ENCODE peak calls at places on chromosomes 13 and 19, in four cellular contexts. L is HepG2, K is K562, H is GM12878. F is an unnamed sample.

GRCh38 chr13:49791753-49792549 is 531 bp downstream of the KPNA3 start:
- DNase-seq in L (no peak), K (peak), H (no peak), F (peak)

GRCh38 chr13:41028051-41028450 is 8.9 kb upstream of the ELF1 start:
- DNase-seq in L (no peak), K (no peak), H (no peak), F (no peak)

GRCh38 chr13:110305001-110305400 is 2.0 kb downstream of the COL4A1 start:
- DNase-seq in L (no peak), K (no peak), H (no peak), F (no peak)

GRCh38 chr19:3179739-3180293 is 1.2 kb downstream of the S1PR4 start:
- DNase-seq in L (no peak), K (no peak), H (no peak), F (no peak)

GRCh38 chr13:89066868-89067466 is 1395.8 kb downstream of the SLITRK5 start:
- DNase-seq in L (peak), K (no peak), H (no peak), F (peak)

GRCh38 chr13:71661921-71662320 is 205.1 kb downstream of the DACH1 start:
- DNase-seq in L (no peak), K (no peak), H (no peak), F (no peak)

GRCh38 chr19:16025108-16026101 is 50.9 kb upstream of the TPM4 start:
- DNase-seq in L (peak), K (peak), H (no peak), F (peak)

GRCh38 chr13:111534646-111535461 is 214.4 kb downstream of the TEX29 start:
- DNase-seq in L (no peak), K (no peak), H (no peak), F (no peak)

GRCh38 chr19:35484637-35485036 is 5.6 kb downstream of the KRTDAP start:
- DNase-seq in L (no peak), K (no peak), H (peak), F (no peak)

GRCh38 chr13:72536668-72537399 is 190.6 kb downstream of the MZT1 start:
- DNase-seq in L (peak), K (no peak), H (no peak), F (no peak)

GRCh38 chr19:54023191-54023590 is 31.8 kb downstream of the CACNG6 start:
- DNase-seq in L (no peak), K (no peak), H (no peak), F (no peak)

GRCh38 chr19:918481-919156 is 1.5 kb downstream of the KISS1R start:
- DNase-seq in L (no peak), K (no peak), H (no peak), F (peak)

GRCh38 chr19:3358919-3359849 is 7.2 kb upstream of the NFIC start:
- DNase-seq in L (no peak), K (peak), H (no peak), F (no peak)

GRCh38 chr19:52527954-52528326 is 472 bp downstream of the ZNF808 start:
- DNase-seq in L (no peak), K (peak), H (no peak), F (peak)

GRCh38 chr19:39474139-39474620 is 6.5 kb upstream of the TIMM50 start:
- DNase-seq in L (peak), K (peak), H (no peak), F (peak)

DNA sequence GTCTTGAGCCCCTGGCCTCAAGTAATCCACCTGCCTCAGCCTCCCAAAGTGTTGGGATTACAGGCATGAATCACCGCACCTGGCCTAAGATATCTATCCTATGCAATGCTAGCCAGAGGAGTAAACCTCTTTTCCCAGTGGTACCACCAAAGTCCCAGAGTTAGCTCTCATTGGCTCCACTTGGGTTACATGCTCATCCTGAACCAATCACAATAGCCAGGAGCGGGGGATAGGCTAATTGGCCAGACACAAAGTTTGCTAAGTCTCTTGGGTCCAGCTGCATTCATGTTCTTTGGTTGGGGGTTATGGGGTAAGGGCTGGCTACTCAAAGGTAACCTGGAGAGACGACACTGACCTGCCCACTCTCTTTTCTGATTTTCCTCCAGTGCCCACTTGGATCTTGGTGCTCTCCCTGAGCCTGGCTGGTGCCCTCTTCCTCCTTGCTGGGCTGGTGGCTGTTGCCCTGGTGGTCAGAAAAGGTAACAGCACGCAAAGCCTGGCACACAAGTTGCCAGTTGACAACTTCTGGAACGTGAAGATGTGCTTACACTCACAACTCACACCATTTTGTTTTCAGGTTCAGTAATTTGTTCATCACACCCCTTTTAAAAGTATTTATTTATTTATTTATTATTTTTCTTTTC is 7.8 kb downstream of the C19orf38 start:
- DNase-seq in L (no peak), K (peak), H (no peak), F (peak)
- TF ChIP-seq ETV6 in L (no peak), K (no peak), H (no peak), F (no peak)

DNA sequence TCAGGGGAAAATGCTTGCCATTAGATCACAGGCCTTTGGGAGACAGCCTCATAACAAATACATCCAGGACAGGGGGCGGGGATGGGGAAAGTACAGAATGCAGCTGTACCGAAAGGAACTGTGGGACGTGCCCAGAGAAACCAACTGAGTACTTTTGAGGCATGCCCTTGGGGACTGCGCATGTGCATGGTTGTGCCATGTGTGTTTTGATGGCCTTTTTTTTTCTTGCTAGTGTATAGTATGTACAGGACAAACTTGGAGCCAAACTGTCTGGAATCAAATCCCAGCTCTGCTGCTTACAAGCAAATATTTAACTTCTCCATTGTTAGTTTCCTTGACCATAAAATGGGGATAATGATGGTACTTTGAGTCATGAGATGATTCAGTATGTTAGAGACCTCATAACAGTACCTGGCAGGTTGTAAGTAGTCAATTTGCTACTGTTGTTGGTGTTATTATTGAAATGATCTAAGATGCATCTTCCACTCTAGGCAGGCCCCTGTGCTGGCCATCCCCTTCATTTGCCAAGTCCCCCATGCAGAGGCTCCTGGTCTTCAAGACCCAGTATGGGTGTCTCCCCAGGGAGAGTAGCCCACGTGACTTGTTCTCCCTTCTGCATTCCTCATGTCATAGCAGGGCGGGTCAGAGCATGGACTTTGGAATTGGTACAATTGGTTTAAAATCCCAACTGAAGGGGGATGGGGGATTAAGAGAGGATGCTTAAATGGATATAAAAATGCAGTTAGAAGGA is 68.2 kb upstream of the NPAS1 start:
- DNase-seq in L (peak), K (no peak), H (no peak), F (no peak)
- TF ChIP-seq ETV6 in L (no peak), K (no peak), H (no peak), F (no peak)

DNA sequence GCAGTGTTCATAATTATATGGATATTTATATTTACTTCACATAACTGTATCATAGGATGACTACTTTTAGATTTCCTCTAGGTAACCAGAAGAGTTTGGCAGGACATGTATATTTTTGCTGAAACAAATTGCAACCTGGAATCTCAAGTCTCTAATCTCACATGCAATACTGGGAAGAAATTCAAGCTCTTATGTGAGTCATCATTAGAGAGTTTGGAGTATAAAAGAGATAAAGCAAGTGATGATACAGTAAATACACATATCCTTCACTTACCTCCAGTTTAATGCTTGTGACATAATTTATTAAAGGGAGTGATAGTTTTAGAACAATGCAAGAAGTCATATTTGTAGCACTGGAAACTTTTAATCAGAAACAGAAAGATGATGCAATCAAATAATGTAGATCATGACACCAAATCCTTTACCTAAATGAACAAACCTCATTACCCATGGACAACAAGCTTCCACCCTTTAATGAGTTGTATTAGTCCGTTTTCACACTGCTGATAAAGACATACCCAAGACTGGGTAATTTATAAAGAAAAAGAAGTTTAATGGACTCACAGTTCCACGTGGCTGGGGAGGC is 15.8 kb upstream of the OR7A17 start:
- DNase-seq in L (no peak), K (no peak), H (no peak), F (no peak)
- TF ChIP-seq ETV6 in L (no peak), K (no peak), H (no peak), F (no peak)

GRCh38 chr19:40758491-40758890 is 7.5 kb downstream of the SNRPA start:
- DNase-seq in L (no peak), K (no peak), H (no peak), F (no peak)

GRCh38 chr19:40751065-40751923 is at the start of gene SNRPA:
- DNase-seq in L (peak), K (peak), H (peak), F (peak)

GRCh38 chr19:40756502-40757110 is 5.6 kb downstream of the SNRPA start:
- DNase-seq in L (no peak), K (no peak), H (no peak), F (no peak)

GRCh38 chr19:40754611-40755247 is 3.7 kb downstream of the SNRPA start:
- DNase-seq in L (peak), K (no peak), H (no peak), F (no peak)

DNA sequence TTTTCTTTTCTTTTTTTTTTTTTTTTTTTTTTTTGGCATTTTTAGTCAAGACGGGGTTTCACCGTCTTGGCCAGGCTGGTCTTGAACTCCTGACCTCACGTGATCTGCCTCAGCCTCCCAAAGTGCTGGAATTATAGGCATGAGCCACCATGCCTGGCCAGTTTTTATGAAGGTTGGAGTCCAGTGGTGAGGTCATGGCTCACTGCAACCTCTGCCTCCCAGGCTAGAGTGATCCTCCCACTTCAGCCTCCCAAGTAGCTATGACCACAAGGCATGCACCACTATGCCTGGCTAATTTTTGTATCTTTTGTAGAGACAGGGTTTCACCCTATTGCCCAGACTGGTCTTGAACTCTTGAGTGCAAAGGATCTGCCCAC is 4.2 kb downstream of the SNRPA start:
- DNase-seq in L (no peak), K (no peak), H (no peak), F (no peak)
- TF ChIP-seq ETV6 in L (no peak), K (no peak), H (no peak), F (no peak)

GRCh38 chr13:29454931-29455481 is 140.5 kb downstream of the SLC7A1 start:
- DNase-seq in L (peak), K (peak), H (no peak), F (peak)

GRCh38 chr13:29449726-29450125 is 145.8 kb downstream of the SLC7A1 start:
- DNase-seq in L (no peak), K (no peak), H (no peak), F (no peak)

GRCh38 chr13:29453657-29454056 is 141.8 kb downstream of the SLC7A1 start:
- DNase-seq in L (no peak), K (no peak), H (no peak), F (no peak)

GRCh38 chr13:29456419-29456818 is 139.1 kb downstream of the SLC7A1 start:
- DNase-seq in L (no peak), K (peak), H (no peak), F (no peak)

GRCh38 chr13:29452773-29453574 is 142.5 kb downstream of the SLC7A1 start:
- DNase-seq in L (no peak), K (no peak), H (no peak), F (no peak)
- TF ChIP-seq ETV6 in L (no peak), K (no peak), H (no peak), F (no peak)

DNA sequence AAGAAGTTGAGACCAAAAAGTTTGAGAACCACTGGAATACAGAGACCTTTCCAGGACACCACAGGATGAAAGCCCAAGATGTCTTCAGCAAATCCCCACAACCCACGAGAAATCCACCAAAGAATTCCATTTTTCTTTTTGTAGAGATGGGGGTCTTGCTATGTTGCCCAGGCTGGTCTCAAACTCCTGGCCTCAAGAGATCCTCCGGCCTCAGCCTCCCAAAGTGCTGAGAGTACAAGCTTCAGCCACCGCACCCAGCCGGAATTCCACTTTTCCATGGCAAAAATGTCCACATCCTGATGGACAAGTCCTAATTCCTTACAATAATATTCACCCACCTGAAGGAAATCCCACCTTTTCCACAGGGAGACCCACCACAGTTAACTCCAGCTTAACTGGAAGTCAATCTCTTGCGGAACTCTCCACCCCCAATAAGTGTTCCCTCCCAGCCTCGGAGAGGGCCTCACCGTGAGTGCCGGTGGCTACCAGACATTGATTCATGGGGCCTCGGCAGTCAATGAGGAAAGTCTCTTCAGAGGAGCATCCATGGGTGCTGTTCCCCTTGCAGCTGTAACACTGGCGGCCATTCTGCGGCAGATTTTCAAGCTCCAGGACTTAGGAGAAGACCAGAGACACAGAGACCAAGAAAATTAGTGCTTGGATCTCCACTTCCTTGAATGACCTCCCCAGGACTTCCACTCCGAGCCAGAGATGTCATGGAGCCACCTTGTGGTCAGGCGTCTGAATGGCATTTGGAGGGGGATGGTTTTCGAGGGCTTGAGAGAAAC is 12.3 kb upstream of the CADM4 start:
- DNase-seq in L (peak), K (peak), H (no peak), F (peak)
- TF ChIP-seq ETV6 in L (no peak), K (no peak), H (no peak), F (no peak)

GRCh38 chr19:49468746-49469447 is 5.1 kb upstream of the FLT3LG start:
- DNase-seq in L (no peak), K (peak), H (peak), F (peak)
- TF ChIP-seq ETV6 in L (no peak), K (no peak), H (no peak), F (no peak)

DNA sequence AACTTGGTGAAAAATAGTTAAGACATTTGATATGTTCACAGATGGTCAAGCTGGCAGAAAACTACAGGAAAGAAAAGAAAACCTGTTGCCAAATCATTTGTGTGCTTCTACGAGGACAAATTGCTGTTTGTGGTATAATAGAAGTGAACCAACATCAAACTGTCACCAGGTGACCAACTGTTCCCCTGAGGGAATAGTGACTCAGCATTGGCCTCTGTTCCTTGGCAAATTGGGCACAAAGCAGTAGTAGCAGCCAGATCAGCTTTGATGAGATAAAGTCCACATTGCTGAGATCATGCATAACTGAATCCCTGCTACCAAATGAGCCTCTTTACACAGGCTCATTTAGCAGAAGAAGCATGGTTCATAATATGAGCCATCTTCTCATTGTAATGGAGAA is 103.5 kb downstream of the POSTN start:
- DNase-seq in L (no peak), K (no peak), H (no peak), F (no peak)
- TF ChIP-seq ETV6 in L (no peak), K (no peak), H (no peak), F (no peak)